ENCODE peak calls at places on chromosomes 16 and 17, in ten cellular contexts. One of them, this sample, is unnamed. For H3K4me1, the result is how much of the 10 kb centered on the place peaks cover.

GRCh38 chr17:76943781-76944213 is 75.6 kb downstream of the MGAT5B start:
- DNase-seq in MM.1S: no peak
- DNase-seq in PC-3: no peak
- DNase-seq in cardiac muscle cell: no peak
- DNase-seq in stomach: no peak
- DNase-seq in GM23338: no peak
- DNase-seq in adrenal gland: no peak
- DNase-seq in transverse colon: no peak
- DNase-seq in HCT116: no peak
- DNase-seq in right cardiac atrium: peak
- DNase-seq in this sample: no peak

GRCh38 chr16:85136705-85137322 is 24.5 kb upstream of the CIBAR2 start:
- DNase-seq in MM.1S: no peak
- DNase-seq in PC-3: no peak
- DNase-seq in cardiac muscle cell: no peak
- DNase-seq in stomach: peak
- DNase-seq in GM23338: peak
- DNase-seq in adrenal gland: peak
- DNase-seq in transverse colon: peak
- DNase-seq in HCT116: no peak
- DNase-seq in right cardiac atrium: peak
- DNase-seq in this sample: no peak

GRCh38 chr17:16287563-16288027 is 65.7 kb downstream of the CENPV start:
- DNase-seq in MM.1S: no peak
- DNase-seq in PC-3: peak
- DNase-seq in cardiac muscle cell: no peak
- DNase-seq in stomach: peak
- DNase-seq in GM23338: no peak
- DNase-seq in adrenal gland: no peak
- DNase-seq in transverse colon: peak
- DNase-seq in HCT116: no peak
- DNase-seq in right cardiac atrium: no peak
- DNase-seq in this sample: no peak

GRCh38 chr16:16048904-16049582 is 99.6 kb downstream of the ABCC1 start:
- DNase-seq in MM.1S: no peak
- DNase-seq in PC-3: no peak
- DNase-seq in cardiac muscle cell: no peak
- DNase-seq in stomach: no peak
- DNase-seq in GM23338: no peak
- DNase-seq in adrenal gland: no peak
- DNase-seq in transverse colon: no peak
- DNase-seq in HCT116: no peak
- DNase-seq in right cardiac atrium: no peak
- DNase-seq in this sample: no peak

GRCh38 chr17:31313982-31314787 is at the start of gene EVI2B:
- DNase-seq in MM.1S: peak
- DNase-seq in PC-3: peak
- DNase-seq in cardiac muscle cell: no peak
- DNase-seq in stomach: no peak
- DNase-seq in GM23338: no peak
- DNase-seq in adrenal gland: peak
- DNase-seq in transverse colon: no peak
- DNase-seq in HCT116: no peak
- DNase-seq in right cardiac atrium: no peak
- DNase-seq in this sample: peak

GRCh38 chr17:27466748-27467375 is 10.6 kb downstream of the KSR1 start:
- DNase-seq in MM.1S: no peak
- DNase-seq in PC-3: no peak
- DNase-seq in cardiac muscle cell: no peak
- DNase-seq in stomach: no peak
- DNase-seq in GM23338: no peak
- DNase-seq in adrenal gland: no peak
- DNase-seq in transverse colon: no peak
- DNase-seq in HCT116: no peak
- DNase-seq in right cardiac atrium: no peak
- DNase-seq in this sample: no peak

GRCh38 chr16:361872-362701 is 8.3 kb downstream of the MRPL28 start:
- DNase-seq in MM.1S: peak
- DNase-seq in PC-3: peak
- DNase-seq in cardiac muscle cell: peak
- DNase-seq in stomach: peak
- DNase-seq in GM23338: peak
- DNase-seq in adrenal gland: peak
- DNase-seq in transverse colon: peak
- DNase-seq in HCT116: peak
- DNase-seq in right cardiac atrium: peak
- DNase-seq in this sample: peak

GRCh38 chr16:65375651-65376050 is 253.8 kb upstream of the CDH11 start:
- DNase-seq in MM.1S: no peak
- DNase-seq in PC-3: peak
- DNase-seq in cardiac muscle cell: no peak
- DNase-seq in stomach: no peak
- DNase-seq in GM23338: no peak
- DNase-seq in adrenal gland: no peak
- DNase-seq in transverse colon: no peak
- DNase-seq in HCT116: no peak
- DNase-seq in right cardiac atrium: no peak
- DNase-seq in this sample: no peak

DNA sequence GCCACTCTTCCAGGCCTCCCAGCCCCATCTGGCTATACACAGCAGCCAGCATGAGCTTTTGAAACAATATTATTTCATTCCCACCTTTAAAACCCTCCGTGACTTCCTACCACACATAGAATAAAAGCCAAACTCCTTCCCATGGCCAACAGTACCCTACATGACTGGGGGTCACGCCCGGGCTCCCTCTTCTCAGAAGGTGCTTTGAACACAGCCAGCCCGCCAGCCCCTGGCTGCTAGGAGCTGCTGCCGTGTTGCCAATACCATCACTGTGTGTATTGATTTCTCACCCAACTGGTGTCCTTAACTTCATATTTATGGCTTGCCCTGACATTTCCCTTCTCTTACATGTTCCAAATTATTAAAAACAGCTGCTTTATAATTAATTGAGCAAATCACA is 111.2 kb downstream of the GNAO1 start:
- DNase-seq in MM.1S: no peak
- DNase-seq in PC-3: no peak
- DNase-seq in cardiac muscle cell: no peak
- DNase-seq in stomach: no peak
- DNase-seq in GM23338: no peak
- DNase-seq in adrenal gland: no peak
- DNase-seq in transverse colon: no peak
- DNase-seq in HCT116: no peak
- DNase-seq in right cardiac atrium: no peak
- DNase-seq in this sample: no peak
- H3K4me1 ChIP-seq in MM.1S: under half
- H3K4me1 ChIP-seq in PC-3: under half
- H3K4me1 ChIP-seq in cardiac muscle cell: under half
- H3K4me1 ChIP-seq in stomach: under half
- H3K4me1 ChIP-seq in GM23338: under half
- H3K4me1 ChIP-seq in adrenal gland: under half
- H3K4me1 ChIP-seq in transverse colon: under half
- H3K4me1 ChIP-seq in HCT116: under half
- H3K4me1 ChIP-seq in right cardiac atrium: under half
- H3K4me1 ChIP-seq in this sample: under half

GRCh38 chr17:10161392-10161791 is 37.0 kb downstream of the GAS7 start:
- DNase-seq in MM.1S: no peak
- DNase-seq in PC-3: no peak
- DNase-seq in cardiac muscle cell: no peak
- DNase-seq in stomach: no peak
- DNase-seq in GM23338: no peak
- DNase-seq in adrenal gland: no peak
- DNase-seq in transverse colon: no peak
- DNase-seq in HCT116: no peak
- DNase-seq in right cardiac atrium: no peak
- DNase-seq in this sample: no peak

GRCh38 chr17:10155334-10156081 is 42.9 kb downstream of the GAS7 start:
- DNase-seq in MM.1S: no peak
- DNase-seq in PC-3: no peak
- DNase-seq in cardiac muscle cell: no peak
- DNase-seq in stomach: no peak
- DNase-seq in GM23338: no peak
- DNase-seq in adrenal gland: no peak
- DNase-seq in transverse colon: no peak
- DNase-seq in HCT116: no peak
- DNase-seq in right cardiac atrium: no peak
- DNase-seq in this sample: no peak

GRCh38 chr17:10156082-10156445 is 42.3 kb downstream of the GAS7 start:
- DNase-seq in MM.1S: no peak
- DNase-seq in PC-3: no peak
- DNase-seq in cardiac muscle cell: no peak
- DNase-seq in stomach: no peak
- DNase-seq in GM23338: no peak
- DNase-seq in adrenal gland: no peak
- DNase-seq in transverse colon: no peak
- DNase-seq in HCT116: no peak
- DNase-seq in right cardiac atrium: no peak
- DNase-seq in this sample: no peak

GRCh38 chr17:10151667-10152496 is 46.5 kb downstream of the GAS7 start:
- DNase-seq in MM.1S: no peak
- DNase-seq in PC-3: no peak
- DNase-seq in cardiac muscle cell: no peak
- DNase-seq in stomach: peak
- DNase-seq in GM23338: no peak
- DNase-seq in adrenal gland: peak
- DNase-seq in transverse colon: peak
- DNase-seq in HCT116: no peak
- DNase-seq in right cardiac atrium: no peak
- DNase-seq in this sample: no peak

DNA sequence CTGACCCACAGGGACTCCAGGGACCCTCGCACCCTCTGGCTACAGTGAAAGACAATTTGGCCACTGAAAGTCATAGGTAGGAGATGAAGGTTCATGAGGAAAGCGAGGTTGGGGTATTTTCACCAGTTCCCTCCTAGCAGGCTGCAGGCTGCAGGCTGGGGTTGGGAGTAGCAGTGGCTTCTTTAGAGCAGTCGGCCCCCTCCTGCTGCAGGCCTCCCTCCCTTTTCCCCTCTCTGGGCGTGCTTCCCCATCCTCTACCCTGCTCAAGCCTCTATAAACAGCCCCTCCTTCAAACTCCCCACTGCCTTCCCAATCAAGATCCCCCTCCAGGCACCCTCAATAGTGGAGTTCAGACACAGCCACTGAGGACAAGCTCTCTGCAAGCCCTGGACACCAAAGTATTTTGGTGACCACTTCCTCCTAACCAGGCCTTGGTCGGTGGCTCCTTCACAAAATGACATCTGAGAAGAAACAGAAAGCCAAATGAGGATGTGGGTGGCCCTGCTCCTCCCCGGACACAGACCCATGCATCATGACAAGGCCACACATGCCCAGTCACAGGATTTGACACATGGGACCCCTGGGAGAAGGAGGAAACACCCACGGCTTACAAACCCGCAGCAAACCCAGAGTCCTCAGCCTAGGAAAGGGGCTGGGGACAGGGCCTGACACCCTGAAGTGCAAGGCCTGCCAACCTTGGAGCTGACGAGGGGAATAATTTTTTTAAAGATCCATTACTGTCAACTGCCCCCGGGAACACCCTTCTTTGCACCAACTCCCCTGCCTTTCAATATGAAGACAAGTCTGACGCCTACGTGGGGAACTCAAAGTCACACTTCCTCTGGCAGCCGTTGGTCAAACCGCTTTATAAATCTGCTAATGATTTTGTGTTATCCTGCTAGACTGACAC is 41.6 kb downstream of the GAS7 start:
- DNase-seq in MM.1S: no peak
- DNase-seq in PC-3: no peak
- DNase-seq in cardiac muscle cell: no peak
- DNase-seq in stomach: peak
- DNase-seq in GM23338: no peak
- DNase-seq in adrenal gland: peak
- DNase-seq in transverse colon: peak
- DNase-seq in HCT116: no peak
- DNase-seq in right cardiac atrium: peak
- DNase-seq in this sample: no peak
- H3K4me3 ChIP-seq in MM.1S: no peak
- H3K4me3 ChIP-seq in PC-3: no peak
- H3K4me3 ChIP-seq in cardiac muscle cell: no peak
- H3K4me3 ChIP-seq in stomach: no peak
- H3K4me3 ChIP-seq in GM23338: no peak
- H3K4me3 ChIP-seq in adrenal gland: no peak
- H3K4me3 ChIP-seq in transverse colon: no peak
- H3K4me3 ChIP-seq in HCT116: no peak
- H3K4me3 ChIP-seq in right cardiac atrium: no peak
- H3K4me3 ChIP-seq in this sample: no peak

DNA sequence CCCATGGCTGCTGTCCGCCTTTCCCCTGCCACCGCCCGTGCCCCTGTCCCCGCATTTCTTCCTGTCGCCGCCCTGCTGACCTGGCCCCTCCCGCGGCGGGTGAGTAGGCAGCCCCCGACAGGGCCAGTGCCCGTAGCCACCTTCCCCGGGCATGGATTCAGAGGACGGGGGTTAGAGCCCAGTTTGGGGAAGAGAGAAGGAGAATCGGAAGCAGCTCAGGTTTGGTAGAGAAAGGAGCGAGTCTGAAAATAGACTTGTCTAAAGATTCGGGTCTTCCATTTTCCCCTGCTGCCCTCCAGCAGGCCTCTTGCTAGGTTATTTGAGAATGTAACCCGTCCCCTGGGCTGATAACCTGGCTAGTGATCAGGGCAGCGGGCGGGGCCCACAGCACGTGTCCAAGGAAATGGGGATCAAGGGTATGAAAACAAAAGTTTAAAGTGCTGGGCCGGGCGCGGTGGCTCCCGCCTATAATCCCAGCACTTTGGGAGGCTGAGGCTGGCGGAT is 7.9 kb upstream of the CLDN9 start:
- DNase-seq in MM.1S: no peak
- DNase-seq in PC-3: peak
- DNase-seq in cardiac muscle cell: peak
- DNase-seq in stomach: peak
- DNase-seq in GM23338: peak
- DNase-seq in adrenal gland: no peak
- DNase-seq in transverse colon: peak
- DNase-seq in HCT116: no peak
- DNase-seq in right cardiac atrium: no peak
- DNase-seq in this sample: no peak
- H3K27ac ChIP-seq in MM.1S: no peak
- H3K27ac ChIP-seq in PC-3: peak
- H3K27ac ChIP-seq in cardiac muscle cell: peak
- H3K27ac ChIP-seq in stomach: peak
- H3K27ac ChIP-seq in GM23338: peak
- H3K27ac ChIP-seq in adrenal gland: no peak
- H3K27ac ChIP-seq in transverse colon: peak
- H3K27ac ChIP-seq in HCT116: no peak
- H3K27ac ChIP-seq in right cardiac atrium: no peak
- H3K27ac ChIP-seq in this sample: no peak

GRCh38 chr17:51097708-51098446 is 22.8 kb downstream of the SPAG9 start:
- DNase-seq in MM.1S: peak
- DNase-seq in PC-3: no peak
- DNase-seq in cardiac muscle cell: no peak
- DNase-seq in stomach: no peak
- DNase-seq in GM23338: no peak
- DNase-seq in adrenal gland: no peak
- DNase-seq in transverse colon: peak
- DNase-seq in HCT116: no peak
- DNase-seq in right cardiac atrium: no peak
- DNase-seq in this sample: no peak

GRCh38 chr17:51107666-51108227 is 12.9 kb downstream of the SPAG9 start:
- DNase-seq in MM.1S: no peak
- DNase-seq in PC-3: no peak
- DNase-seq in cardiac muscle cell: no peak
- DNase-seq in stomach: peak
- DNase-seq in GM23338: no peak
- DNase-seq in adrenal gland: no peak
- DNase-seq in transverse colon: no peak
- DNase-seq in HCT116: no peak
- DNase-seq in right cardiac atrium: no peak
- DNase-seq in this sample: no peak

GRCh38 chr17:51103451-51103850 is 17.2 kb downstream of the SPAG9 start:
- DNase-seq in MM.1S: no peak
- DNase-seq in PC-3: no peak
- DNase-seq in cardiac muscle cell: peak
- DNase-seq in stomach: peak
- DNase-seq in GM23338: no peak
- DNase-seq in adrenal gland: no peak
- DNase-seq in transverse colon: no peak
- DNase-seq in HCT116: no peak
- DNase-seq in right cardiac atrium: no peak
- DNase-seq in this sample: peak

DNA sequence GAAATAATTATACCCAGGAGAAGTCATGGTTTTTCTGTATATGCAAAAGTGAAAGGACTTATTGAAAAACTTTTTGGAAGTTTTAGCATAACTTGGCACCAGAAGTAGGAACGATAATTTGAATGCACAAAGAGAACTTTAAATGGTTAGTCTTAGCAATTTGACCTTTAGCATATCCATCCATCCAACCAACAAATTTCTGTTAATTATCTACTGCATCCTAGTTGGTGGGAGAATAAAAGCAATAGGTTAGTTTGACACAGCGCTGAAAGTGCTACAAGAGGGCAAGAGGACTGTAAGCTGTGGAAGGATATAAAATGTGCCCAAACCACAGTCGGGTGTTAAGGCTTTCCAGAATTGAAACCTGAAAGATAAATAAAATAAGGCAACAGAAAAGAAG is 17.6 kb downstream of the SPAG9 start:
- DNase-seq in MM.1S: no peak
- DNase-seq in PC-3: no peak
- DNase-seq in cardiac muscle cell: no peak
- DNase-seq in stomach: no peak
- DNase-seq in GM23338: no peak
- DNase-seq in adrenal gland: no peak
- DNase-seq in transverse colon: no peak
- DNase-seq in HCT116: no peak
- DNase-seq in right cardiac atrium: no peak
- DNase-seq in this sample: no peak
- H3K4me1 ChIP-seq in MM.1S: under half
- H3K4me1 ChIP-seq in PC-3: under half
- H3K4me1 ChIP-seq in cardiac muscle cell: under half
- H3K4me1 ChIP-seq in stomach: half or more
- H3K4me1 ChIP-seq in GM23338: under half
- H3K4me1 ChIP-seq in adrenal gland: under half
- H3K4me1 ChIP-seq in transverse colon: under half
- H3K4me1 ChIP-seq in HCT116: under half
- H3K4me1 ChIP-seq in right cardiac atrium: under half
- H3K4me1 ChIP-seq in this sample: under half

This sample was measured in SJSA1.